ENCODE peak calls at places on chromosomes 3 and 15, in five cellular contexts. G is H4, K is fibroblast of mammary gland, X is AG04450, V is HT1080. N is an unnamed sample.

GRCh38 chr3:4914464-4914863 is 64.8 kb upstream of the BHLHE40 start:
- DNase-seq in G (no peak), K (no peak), X (no peak), V (no peak), N (no peak)

GRCh38 chr3:195071011-195071728 is 199.8 kb downstream of the XXYLT1 start:
- DNase-seq in G (no peak), K (no peak), X (no peak), V (no peak), N (no peak)

GRCh38 chr15:31786360-31786759 is 244.0 kb upstream of the CHRNA7 start:
- DNase-seq in G (no peak), K (no peak), X (no peak), V (no peak), N (no peak)

GRCh38 chr3:127768346-127769008 is 53.8 kb downstream of the MGLL start:
- DNase-seq in G (peak), K (peak), X (peak), V (peak), N (peak)

GRCh38 chr15:81885135-81885534 is 160.7 kb downstream of the MEX3B start:
- DNase-seq in G (no peak), K (no peak), X (no peak), V (no peak), N (no peak)

GRCh38 chr15:81432179-81432578 is 58.2 kb upstream of the TMC3 start:
- DNase-seq in G (no peak), K (no peak), X (no peak), V (no peak), N (no peak)

GRCh38 chr3:94587291-94587690 is 524.4 kb downstream of the NSUN3 start:
- DNase-seq in G (no peak), K (no peak), X (no peak), V (no peak), N (no peak)

GRCh38 chr15:96247631-96248305 is 82.7 kb upstream of the NR2F2 start:
- DNase-seq in G (no peak), K (no peak), X (no peak), V (no peak), N (no peak)

GRCh38 chr3:186979837-186980236 is 49.5 kb downstream of the ST6GAL1 start:
- DNase-seq in G (no peak), K (no peak), X (no peak), V (no peak), N (no peak)

GRCh38 chr15:57920916-57921315 is 144.6 kb downstream of the ALDH1A2 start:
- DNase-seq in G (no peak), K (peak), X (no peak), V (no peak), N (no peak)

GRCh38 chr15:82855286-82856092 is 46.1 kb downstream of the WHAMM start:
- DNase-seq in G (no peak), K (no peak), X (no peak), V (no peak), N (no peak)